ENCODE peak calls at places on chromosomes 12 and 14, in five cellular contexts. N is gastrocnemius medialis, O is brain microvascular endothelial cell, M is heart right ventricle, R is PC-9. X is an unnamed sample. For H3K27me3, the result is how much of the 10 kb centered on the place peaks cover.

GRCh38 chr12:65740873-65741600 is 83.2 kb upstream of the HMGA2 start:
- DNase-seq in N (no peak), R (no peak), M (peak), O (peak), X (peak)

GRCh38 chr12:111597731-111598636 is 1.1 kb downstream of the ATXN2 start:
- DNase-seq in M (peak), O (no peak), R (no peak), N (peak), X (no peak)

GRCh38 chr12:15592934-15593333 is 196.3 kb downstream of the EPS8 start:
- DNase-seq in N (no peak), O (no peak), M (no peak), R (no peak), X (no peak)

GRCh38 chr14:80152166-80152565 is 59.1 kb downstream of the DIO2 start:
- DNase-seq in O (no peak), N (no peak), R (peak), M (no peak), X (peak)

GRCh38 chr12:112837629-112838191 is 46.2 kb downstream of the RPH3A start:
- DNase-seq in M (no peak), N (no peak), R (peak), O (peak), X (peak)

GRCh38 chr12:130788515-130788914 is 50.5 kb downstream of the STX2 start:
- DNase-seq in M (no peak), N (no peak), O (no peak), R (no peak), X (no peak)

GRCh38 chr14:106308839-106309389 is 782.5 kb downstream of the TMEM121 start:
- DNase-seq in M (peak), N (no peak), R (no peak), O (no peak), X (no peak)

GRCh38 chr12:124913474-124914391 is 717 bp downstream of the UBC start:
- DNase-seq in O (peak), R (peak), M (peak), N (peak), X (peak)

GRCh38 chr12:45849289-45849688 is 119.8 kb downstream of the ARID2 start:
- DNase-seq in R (no peak), N (no peak), O (no peak), M (no peak), X (no peak)

GRCh38 chr12:14886271-14886670 is 617 bp upstream of the MGP start:
- DNase-seq in O (no peak), R (peak), M (no peak), N (no peak), X (peak)

GRCh38 chr14:20458031-20458789 is 3.0 kb downstream of the PIP4P1 start:
- DNase-seq in N (no peak), O (no peak), R (no peak), M (no peak), X (no peak)

GRCh38 chr14:102872020-102872419 is 50.4 kb upstream of the AMN start:
- DNase-seq in M (no peak), N (no peak), R (no peak), O (no peak), X (no peak)

GRCh38 chr14:96121660-96122395 is 82.7 kb downstream of the C14orf132 start:
- DNase-seq in R (peak), M (no peak), N (no peak), O (peak), X (peak)

GRCh38 chr14:92549096-92549852 is 35.7 kb downstream of the RIN3 start:
- DNase-seq in R (no peak), M (peak), N (no peak), O (no peak), X (no peak)

GRCh38 chr12:4763549-4763948 is 43.3 kb downstream of the GALNT8 start:
- DNase-seq in R (no peak), N (no peak), O (no peak), M (no peak), X (peak)

GRCh38 chr12:113325938-113326337 is 9.0 kb downstream of the SLC8B1 start:
- DNase-seq in M (peak), O (no peak), N (no peak), R (no peak), X (no peak)

GRCh38 chr12:54030889-54031860 is 1.7 kb upstream of the HOXC5 start:
- DNase-seq in O (no peak), R (no peak), N (peak), M (no peak), X (no peak)

GRCh38 chr14:77085538-77085937 is 12.5 kb upstream of the CIPC start:
- DNase-seq in R (no peak), M (no peak), O (no peak), N (no peak), X (no peak)

GRCh38 chr14:24880689-24881088 is 169.3 kb downstream of the STXBP6 start:
- DNase-seq in M (no peak), O (no peak), N (no peak), R (no peak), X (no peak)

GRCh38 chr12:12403264-12404248 is 46.7 kb downstream of the BORCS5 start:
- DNase-seq in O (no peak), R (no peak), N (no peak), M (no peak), X (no peak)

GRCh38 chr12:111558107-111558376 is 41.1 kb downstream of the ATXN2 start:
- DNase-seq in R (no peak), N (no peak), M (no peak), O (no peak), X (no peak)

GRCh38 chr14:82872494-82872893 is 1338.8 kb upstream of the SEL1L start:
- DNase-seq in O (no peak), N (no peak), R (no peak), M (no peak), X (no peak)

GRCh38 chr14:91035855-91036254 is 24.6 kb downstream of the RPS6KA5 start:
- DNase-seq in M (no peak), N (no peak), R (no peak), O (no peak), X (no peak)

GRCh38 chr12:75239987-75240386 is 30.3 kb upstream of the KCNC2 start:
- DNase-seq in N (no peak), O (no peak), R (no peak), M (no peak), X (no peak)

GRCh38 chr14:34023824-34024767 is 73.2 kb upstream of the EGLN3 start:
- DNase-seq in N (no peak), R (no peak), M (no peak), O (no peak), X (no peak)

GRCh38 chr14:52473557-52473956 is 78.7 kb downstream of the TXNDC16 start:
- DNase-seq in N (no peak), M (no peak), O (no peak), R (peak), X (peak)

GRCh38 chr14:23056257-23056955 is 914 bp downstream of the CDH24 start:
- DNase-seq in R (peak), N (peak), M (peak), O (peak), X (peak)

GRCh38 chr12:65670775-65671174 is 153.5 kb upstream of the HMGA2 start:
- DNase-seq in R (peak), N (no peak), M (no peak), O (no peak), X (peak)

GRCh38 chr12:114902665-114903393 is 218.9 kb upstream of the TBX3 start:
- DNase-seq in O (peak), M (no peak), R (no peak), N (no peak), X (no peak)

GRCh38 chr14:50834802-50835276 is 3.9 kb upstream of the NIN start:
- DNase-seq in R (no peak), M (no peak), N (no peak), O (no peak), X (no peak)

GRCh38 chr12:47604474-47604873 is 101.4 kb downstream of the RPAP3 start:
- DNase-seq in R (no peak), O (peak), N (no peak), M (no peak), X (peak)

GRCh38 chr12:121925361-121925725 is 7.0 kb downstream of the CFAP251 start:
- DNase-seq in O (peak), N (no peak), R (no peak), M (no peak), X (no peak)

GRCh38 chr12:104122298-104122697 is 15.7 kb downstream of the NFYB start:
- DNase-seq in N (no peak), O (no peak), R (peak), M (no peak), X (no peak)

GRCh38 chr14:28770574-28770973 is 4.0 kb downstream of the FOXG1 start:
- DNase-seq in M (no peak), R (no peak), N (no peak), O (no peak), X (no peak)

GRCh38 chr12:49644620-49644994 is 21.2 kb downstream of the PRPF40B start:
- DNase-seq in R (peak), M (peak), O (peak), N (peak), X (peak)

GRCh38 chr12:10395390-10395998 is 5.7 kb upstream of the KLRK1 start:
- DNase-seq in R (peak), N (peak), M (no peak), O (peak), X (peak)

GRCh38 chr12:3551976-3552725 is 61.1 kb downstream of the PRMT8 start:
- DNase-seq in O (no peak), M (no peak), R (no peak), N (no peak), X (no peak)

DNA sequence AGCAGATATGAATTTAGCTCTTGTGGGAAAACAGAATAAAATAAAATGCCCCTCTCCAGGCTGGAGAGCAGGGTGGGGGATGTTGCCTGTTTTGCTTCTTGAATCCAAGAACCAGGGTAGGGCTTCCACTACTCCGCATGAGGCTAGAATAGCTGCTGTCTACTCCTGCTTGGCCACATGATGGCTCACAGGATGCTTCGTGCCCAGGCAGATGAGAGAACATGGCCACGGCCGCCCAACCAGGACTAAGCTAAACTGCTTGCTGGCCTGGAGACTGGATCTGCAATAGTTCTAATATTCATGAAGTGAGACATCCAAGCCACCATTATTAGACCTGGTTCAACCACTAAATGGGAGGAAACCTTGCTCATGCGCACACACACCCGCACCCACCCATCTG is 122.2 kb upstream of the METAP2 start:
- DNase-seq in O (no peak), M (peak), N (peak), R (no peak), X (no peak)
- TF ChIP-seq CTCF in O (peak), M (no peak), N (no peak), R (no peak), X (no peak)

GRCh38 chr12:90078344-90078743 is 369.7 kb upstream of the ATP2B1 start:
- DNase-seq in M (no peak), O (no peak), R (no peak), N (no peak), X (no peak)
- H3K4me3 ChIP-seq in M (no peak), O (no peak), R (no peak), N (no peak), X (no peak)

GRCh38 chr12:109258201-109258600 is 50.9 kb downstream of the FOXN4 start:
- DNase-seq in O (no peak), N (no peak), R (no peak), M (no peak), X (no peak)

GRCh38 chr12:109261087-109261486 is 48.0 kb downstream of the FOXN4 start:
- DNase-seq in N (no peak), R (no peak), O (no peak), M (no peak), X (no peak)

GRCh38 chr12:109261939-109262338 is 47.1 kb downstream of the FOXN4 start:
- DNase-seq in R (no peak), N (no peak), O (no peak), M (no peak), X (no peak)

GRCh38 chr12:109258607-109259544 is 50.2 kb downstream of the FOXN4 start:
- DNase-seq in M (no peak), O (no peak), R (no peak), N (peak), X (no peak)

GRCh38 chr12:109259545-109259895 is 49.6 kb downstream of the FOXN4 start:
- DNase-seq in N (no peak), M (no peak), O (no peak), R (no peak), X (no peak)
- H3K27me3 ChIP-seq in N (under half), M (under half), O (under half), R (under half), X (under half)

GRCh38 chr12:56271031-56271430 is 4.3 kb downstream of the COQ10A start:
- DNase-seq in N (peak), R (no peak), O (peak), M (no peak), X (peak)
- TF ChIP-seq CTCF in N (peak), R (peak), O (peak), M (peak), X (peak)

GRCh38 chr12:56219840-56220239 is 1.9 kb downstream of the RNF41 start:
- DNase-seq in R (no peak), O (no peak), M (no peak), N (no peak), X (no peak)
- H3K4me3 ChIP-seq in R (peak), O (no peak), M (no peak), N (no peak), X (no peak)